ENCODE peak calls at places on chromosomes 3 and 15, in ten cellular contexts. C is transverse colon, J is dorsolateral prefrontal cortex, T is ovary, E is choroid plexus epithelial cell, N is Caco-2, W is heart left ventricle, B is GM23248, Q is fibroblast of lung, V is lower leg skin. R is an unnamed sample.

GRCh38 chr15:77514635-77515421 is 94.1 kb downstream of the HMG20A start:
- DNase-seq in N (no peak), W (no peak), E (no peak), B (no peak), C (no peak), V (peak; percentile 77), Q (no peak), T (no peak), J (no peak), R (no peak)

GRCh38 chr3:14950274-14950673 is 2.9 kb downstream of the NR2C2 start:
- DNase-seq in V (no peak), C (no peak), T (no peak), Q (no peak), J (no peak), E (no peak), B (no peak), W (no peak), N (no peak), R (no peak)

GRCh38 chr3:106339551-106339950 is 470.7 kb upstream of the CBLB start:
- DNase-seq in C (no peak), N (no peak), B (peak; percentile 26), E (no peak), J (no peak), T (no peak), V (no peak), Q (peak; percentile 60), W (no peak), R (peak; percentile 27)

GRCh38 chr3:34206996-34207395 is 408.6 kb downstream of the PDCD6IP start:
- DNase-seq in C (no peak), E (peak; percentile 74), N (no peak), W (no peak), T (no peak), J (no peak), B (no peak), Q (peak; percentile 75), V (no peak), R (no peak)

GRCh38 chr3:134029734-134030381 is at the start of gene SLCO2A1:
- DNase-seq in W (no peak), B (peak; percentile 66), T (peak; percentile 34), C (peak; percentile 53), E (no peak), J (no peak), V (peak; percentile 90), Q (peak; percentile 51), N (peak; percentile 69), R (peak; percentile 40)

GRCh38 chr3:48795997-48796732 is 51.5 kb downstream of the PRKAR2A start:
- DNase-seq in J (no peak), Q (no peak), B (no peak), N (no peak), V (no peak), T (no peak), C (peak; percentile 50), W (no peak), E (no peak), R (no peak)

GRCh38 chr3:124824286-124824915 is 62.8 kb downstream of the ITGB5 start:
- DNase-seq in V (no peak), B (peak; percentile 46), T (no peak), W (no peak), C (no peak), N (no peak), J (no peak), Q (peak; percentile 73), E (no peak), R (no peak)

GRCh38 chr3:159950156-159950898 is 38.3 kb upstream of the IL12A start:
- DNase-seq in T (no peak), E (no peak), B (no peak), N (no peak), W (no peak), J (no peak), Q (no peak), C (no peak), V (no peak), R (no peak)

GRCh38 chr15:95262866-95263564 is 1031.7 kb downstream of the MCTP2 start:
- DNase-seq in B (peak; percentile 62), C (no peak), T (no peak), J (no peak), V (no peak), W (no peak), N (no peak), E (peak; percentile 76), Q (peak; percentile 91), R (peak; percentile 9)

GRCh38 chr3:10504161-10505049 is 981 bp downstream of the ATP2B2 start:
- DNase-seq in Q (no peak), B (no peak), T (no peak), J (no peak), V (no peak), C (no peak), W (no peak), E (no peak), N (no peak), R (no peak)

GRCh38 chr3:4888913-4889846 is 90.1 kb upstream of the BHLHE40 start:
- DNase-seq in B (peak; percentile 42), W (no peak), T (no peak), C (no peak), J (no peak), E (peak; percentile 18), N (no peak), V (no peak), Q (peak; percentile 17), R (no peak)

GRCh38 chr15:59537384-59537783 is 74.2 kb upstream of the GCNT3 start:
- DNase-seq in V (no peak), J (no peak), N (no peak), B (no peak), T (no peak), W (no peak), Q (no peak), E (no peak), C (no peak), R (no peak)

GRCh38 chr15:73599934-73600333 is 33.3 kb downstream of the NPTN start:
- DNase-seq in N (no peak), B (peak; percentile 75), E (no peak), J (no peak), C (no peak), T (no peak), W (no peak), V (no peak), Q (peak; percentile 43), R (peak; percentile 86)

GRCh38 chr15:38216763-38217162 is 35.9 kb upstream of the SPRED1 start:
- DNase-seq in J (no peak), V (no peak), W (no peak), E (peak; percentile 62), B (peak; percentile 3), C (no peak), N (peak; percentile 75), Q (no peak), T (no peak), R (peak; percentile 63)

GRCh38 chr3:114035146-114035545 is 21.2 kb downstream of the CCDC191 start:
- DNase-seq in C (no peak), J (no peak), W (no peak), Q (peak; percentile 43), T (no peak), N (no peak), V (no peak), E (peak; percentile 1), B (peak; percentile 74), R (peak; percentile 2)

GRCh38 chr3:27985369-27986035 is 255.9 kb upstream of the CMC1 start:
- DNase-seq in B (peak; percentile 74), W (no peak), C (no peak), E (no peak), V (no peak), N (no peak), J (no peak), T (no peak), Q (no peak), R (peak; percentile 60)

GRCh38 chr15:66565731-66566130 is at the start of gene LCTL:
- DNase-seq in E (peak; percentile 68), Q (peak; percentile 83), C (no peak), T (no peak), N (no peak), W (no peak), J (no peak), B (peak; percentile 44), V (no peak), R (peak; percentile 44)

DNA sequence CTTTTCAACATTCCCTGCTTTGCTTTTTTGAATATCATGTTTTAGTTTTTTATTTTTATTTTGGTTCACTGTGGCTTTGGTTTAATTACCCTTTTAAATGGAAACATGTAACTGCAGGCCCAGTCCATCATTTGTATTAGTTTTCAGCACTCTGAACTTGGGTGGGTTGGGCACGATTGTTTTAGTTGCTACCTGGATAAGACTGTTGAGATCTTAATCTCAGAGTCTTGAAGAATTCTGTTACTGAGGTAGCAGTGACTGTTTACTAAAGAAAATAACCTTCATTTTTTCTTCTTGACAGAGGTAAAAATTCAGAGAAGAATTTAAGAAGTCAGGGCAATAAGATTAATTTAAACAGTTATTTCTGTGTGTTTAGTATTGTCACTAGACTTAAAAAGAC is 15.2 kb downstream of the PLCL2 start:
- DNase-seq in T (no peak), V (no peak), J (no peak), C (no peak), Q (no peak), B (no peak), N (no peak), W (no peak), E (no peak), R (no peak)
- H3K4me3 ChIP-seq in T (no peak overlapping the region), V (no peak overlapping the region), J (no peak overlapping the region), C (no peak overlapping the region), Q (no peak overlapping the region), B (no peak overlapping the region), N (no peak overlapping the region), W (peak overlapping the region; percentile 44), E (no peak overlapping the region), R (no peak overlapping the region)

GRCh38 chr15:86231864-86232801 is 152.5 kb downstream of the AGBL1 start:
- DNase-seq in J (peak; percentile 47), W (no peak), Q (peak; percentile 31), E (peak; percentile 20), B (peak; percentile 27), C (peak; percentile 17), N (no peak), V (no peak), T (no peak), R (peak; percentile 62)
- H3K4me3 ChIP-seq in J (peak overlapping the region; percentile 14), W (peak overlapping the region; percentile 23), Q (no peak overlapping the region), E (no peak overlapping the region), B (no peak overlapping the region), C (no peak overlapping the region), N (no peak overlapping the region), V (no peak overlapping the region), T (no peak overlapping the region), R (no peak overlapping the region)

GRCh38 chr15:100973351-100974034 is 54.3 kb downstream of the LRRK1 start:
- DNase-seq in V (no peak), B (no peak), W (no peak), E (no peak), N (no peak), T (no peak), J (no peak), Q (peak; percentile 18), C (no peak), R (peak; percentile 19)
- H3K4me3 ChIP-seq in V (no peak overlapping the region), B (no peak overlapping the region), W (peak overlapping the region; percentile 28), E (peak overlapping the region; percentile 59), N (no peak overlapping the region), T (peak overlapping the region; percentile 7), J (peak overlapping the region; percentile 47), Q (no peak overlapping the region), C (peak overlapping the region; percentile 21), R (peak overlapping the region; percentile 25)

DNA sequence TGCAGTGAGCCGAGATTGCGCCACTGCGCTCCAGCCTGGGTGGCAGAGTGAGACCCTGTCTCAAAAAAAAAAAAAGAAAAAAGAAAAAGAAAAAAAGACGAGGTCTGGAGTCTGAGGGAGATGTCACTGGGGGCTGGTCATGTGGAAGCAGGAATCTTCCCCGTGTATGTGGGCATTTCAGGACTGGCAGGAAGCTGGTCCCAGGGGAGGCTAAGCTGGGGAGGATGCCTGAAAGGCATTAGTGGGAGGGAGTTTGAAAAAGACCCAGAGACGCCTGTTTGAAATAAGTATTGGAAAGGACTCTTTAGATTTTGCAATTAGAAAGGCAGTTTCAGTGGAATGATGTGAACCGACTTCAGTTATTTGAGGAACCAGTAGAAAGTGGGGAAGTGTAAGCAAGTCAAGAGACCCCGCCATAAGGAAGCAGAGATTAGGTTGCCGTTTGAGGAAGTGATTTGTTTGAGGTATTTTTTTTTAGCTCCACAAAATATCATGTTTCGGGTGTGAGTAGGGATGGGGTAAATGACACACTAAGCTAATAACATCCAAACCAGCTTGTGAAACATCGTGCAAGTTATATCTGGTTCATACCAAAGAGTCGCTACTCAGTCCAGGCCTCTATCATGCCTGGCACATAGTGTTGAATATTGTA is 55.5 kb downstream of the ST6GAL1 start:
- DNase-seq in E (no peak), B (no peak), N (no peak), J (no peak), C (no peak), T (no peak), V (no peak), Q (no peak), W (no peak), R (peak; percentile 39)
- H3K4me3 ChIP-seq in E (no peak overlapping the region), B (no peak overlapping the region), N (no peak overlapping the region), J (no peak overlapping the region), C (no peak overlapping the region), T (no peak overlapping the region), V (no peak overlapping the region), Q (no peak overlapping the region), W (no peak overlapping the region), R (no peak overlapping the region)